ENCODE peak calls at places on chromosomes 11 and 22, in eight cellular contexts. W is cardiac muscle cell; U is A549; B is CD4-positive, alpha-beta memory T cell; P is fibroblast of lung; K is CD4-positive, CD25-positive, alpha-beta regulatory T cell; Y is body of pancreas; G is tibial artery. Q is an unnamed sample. For H3K4me1, the result is how much of the 10 kb centered on the place peaks cover.

GRCh38 chr11:57343825-57344224 is 5.7 kb downstream of the P2RX3 start:
- DNase-seq in W (no peak), U (no peak), B (no peak), P (no peak), K (no peak), Y (no peak), G (no peak), Q (no peak)

GRCh38 chr11:87878373-87878779 is 296.9 kb downstream of the RAB38 start:
- DNase-seq in W (peak), U (no peak), B (no peak), P (peak), K (no peak), Y (peak), G (no peak), Q (peak)

GRCh38 chr11:123116486-123116885 is 54.5 kb upstream of the HSPA8 start:
- DNase-seq in W (peak), U (no peak), B (no peak), P (no peak), K (no peak), Y (no peak), G (no peak), Q (no peak)

GRCh38 chr22:31637375-31637937 is 24.6 kb downstream of the PISD start:
- DNase-seq in W (no peak), U (no peak), B (no peak), P (no peak), K (no peak), Y (peak), G (no peak), Q (no peak)

GRCh38 chr11:44658451-44658850 is 68.3 kb upstream of the TSPAN18 start:
- DNase-seq in W (peak), U (peak), B (no peak), P (no peak), K (peak), Y (no peak), G (no peak), Q (no peak)

GRCh38 chr11:79342686-79343085 is 98.1 kb downstream of the TENM4 start:
- DNase-seq in W (no peak), U (no peak), B (no peak), P (no peak), K (no peak), Y (no peak), G (peak), Q (no peak)

GRCh38 chr11:69252494-69252845 is 41.5 kb upstream of the MYEOV start:
- DNase-seq in W (no peak), U (no peak), B (no peak), P (no peak), K (no peak), Y (no peak), G (no peak), Q (no peak)

GRCh38 chr11:115645631-115646271 is 141.5 kb upstream of the CADM1 start:
- DNase-seq in W (no peak), U (no peak), B (no peak), P (no peak), K (no peak), Y (peak), G (no peak), Q (no peak)

GRCh38 chr22:44424131-44424711 is 73.8 kb downstream of the RTL6 start:
- DNase-seq in W (no peak), U (no peak), B (no peak), P (no peak), K (no peak), Y (no peak), G (peak), Q (no peak)

GRCh38 chr11:107598225-107599139 is 7.5 kb downstream of the ELMOD1 start:
- DNase-seq in W (peak), U (peak), B (no peak), P (no peak), K (no peak), Y (no peak), G (no peak), Q (no peak)

GRCh38 chr11:117501499-117501898 is 173.8 kb downstream of the CEP164 start:
- DNase-seq in W (no peak), U (no peak), B (no peak), P (no peak), K (no peak), Y (no peak), G (no peak), Q (no peak)

GRCh38 chr11:132901638-132902610 is 630.4 kb downstream of the OPCML start:
- DNase-seq in W (no peak), U (no peak), B (no peak), P (no peak), K (no peak), Y (no peak), G (no peak), Q (no peak)

GRCh38 chr22:20407829-20408228 is 13.9 kb downstream of the ZNF74 start:
- DNase-seq in W (no peak), U (no peak), B (no peak), P (no peak), K (no peak), Y (no peak), G (peak), Q (no peak)

GRCh38 chr11:46079662-46080061 is 41.6 kb downstream of the PHF21A start:
- DNase-seq in W (no peak), U (no peak), B (no peak), P (no peak), K (no peak), Y (no peak), G (no peak), Q (no peak)

GRCh38 chr22:31635638-31636306 is 26.2 kb downstream of the PISD start:
- DNase-seq in W (no peak), U (no peak), B (no peak), P (no peak), K (no peak), Y (peak), G (no peak), Q (no peak)

GRCh38 chr11:15830730-15831443 is 525.5 kb downstream of the SOX6 start:
- DNase-seq in W (no peak), U (no peak), B (no peak), P (no peak), K (no peak), Y (no peak), G (no peak), Q (no peak)

GRCh38 chr11:44852952-44853351 is 97.7 kb downstream of the TP53I11 start:
- DNase-seq in W (no peak), U (no peak), B (no peak), P (no peak), K (no peak), Y (no peak), G (no peak), Q (no peak)

GRCh38 chr11:6911946-6912345 is 8.9 kb upstream of the OR2D3 start:
- DNase-seq in W (peak), U (no peak), B (no peak), P (peak), K (no peak), Y (peak), G (no peak), Q (no peak)

GRCh38 chr11:120832609-120833221 is 191.2 kb upstream of the TBCEL start:
- DNase-seq in W (no peak), U (no peak), B (no peak), P (peak), K (no peak), Y (no peak), G (no peak), Q (no peak)

GRCh38 chr22:38397189-38398097 is 57.6 kb downstream of the KCNJ4 start:
- DNase-seq in W (peak), U (no peak), B (peak), P (peak), K (no peak), Y (peak), G (peak), Q (no peak)

GRCh38 chr22:30221121-30221992 is 25.2 kb downstream of the LIF start:
- DNase-seq in W (no peak), U (no peak), B (peak), P (no peak), K (peak), Y (no peak), G (no peak), Q (no peak)

GRCh38 chr11:93344855-93345333 is 14.4 kb downstream of the DEUP1 start:
- DNase-seq in W (no peak), U (no peak), B (no peak), P (no peak), K (no peak), Y (no peak), G (no peak), Q (no peak)
- H3K4me1 ChIP-seq in W (under half), U (under half), B (under half), P (under half), K (under half), Y (under half), G (under half), Q (under half)

GRCh38 chr22:37244114-37244921 is at the start of gene RAC2:
- DNase-seq in W (peak), U (no peak), B (peak), P (peak), K (peak), Y (peak), G (peak), Q (peak)
- H3K27ac ChIP-seq in W (no peak), U (no peak), B (peak), P (no peak), K (peak), Y (no peak), G (no peak), Q (no peak)

DNA sequence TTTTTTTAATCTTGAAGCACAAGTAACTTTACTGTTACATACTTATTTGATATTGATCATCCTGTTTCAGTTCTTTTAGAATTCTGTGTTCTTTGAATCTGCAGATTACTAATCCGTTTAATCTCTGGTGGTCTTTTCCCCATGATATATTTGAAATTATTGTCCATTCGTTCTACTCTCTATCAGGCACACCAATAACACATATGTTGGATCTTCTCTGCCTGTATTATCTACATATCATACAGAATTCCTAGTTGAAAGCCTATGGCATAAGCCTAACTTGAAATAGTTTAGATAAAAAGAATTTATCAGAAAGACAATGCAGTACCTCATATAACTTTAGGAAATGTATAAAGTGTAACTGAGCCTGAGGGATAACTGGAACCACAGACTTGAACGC is 32.6 kb downstream of the STK33 start:
- DNase-seq in W (no peak), U (no peak), B (no peak), P (no peak), K (no peak), Y (no peak), G (no peak), Q (no peak)
- H3K4me3 ChIP-seq in W (no peak), U (no peak), B (no peak), P (no peak), K (no peak), Y (no peak), G (no peak), Q (no peak)

DNA sequence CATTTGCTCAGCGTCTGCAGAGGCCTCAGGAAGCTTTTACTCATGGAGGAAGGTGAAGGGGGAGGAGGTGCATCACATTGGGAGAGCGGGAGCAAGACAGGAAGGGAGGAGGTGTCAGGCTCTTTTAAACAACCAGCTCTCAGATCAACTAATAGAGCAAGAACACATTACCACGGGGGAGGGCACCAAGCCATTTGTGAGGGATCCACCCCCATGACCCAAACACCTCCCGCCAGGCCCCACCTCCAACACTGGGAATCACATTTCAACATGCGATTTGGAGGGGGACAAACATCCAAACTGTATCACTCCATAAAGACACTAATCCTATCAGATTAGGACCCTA is 18.9 kb upstream of the THY1 start:
- DNase-seq in W (no peak), U (no peak), B (no peak), P (no peak), K (no peak), Y (no peak), G (no peak), Q (no peak)
- H3K4me1 ChIP-seq in W (under half), U (under half), B (under half), P (under half), K (under half), Y (under half), G (under half), Q (under half)

DNA sequence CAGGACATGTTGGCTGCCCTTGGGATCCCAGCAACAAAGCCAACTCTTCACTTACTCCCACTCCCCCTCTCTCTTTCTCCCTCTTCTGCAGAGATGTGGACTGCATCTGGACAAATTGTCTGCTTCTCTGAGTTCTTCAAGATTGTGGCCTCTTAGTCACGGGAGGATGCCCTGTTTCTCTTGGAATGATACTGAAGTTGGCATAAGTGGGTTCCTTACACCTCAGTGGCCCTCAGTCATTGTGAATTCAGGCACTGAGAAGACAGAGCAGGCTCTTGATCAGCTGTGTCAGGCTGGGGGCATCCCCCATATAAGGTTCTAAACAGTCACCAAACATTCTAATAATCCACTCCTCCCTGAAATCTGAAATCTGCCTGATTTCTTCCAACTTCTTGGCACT is 6.1 kb upstream of the E2F8 start:
- DNase-seq in W (no peak), U (no peak), B (no peak), P (no peak), K (no peak), Y (no peak), G (no peak), Q (no peak)
- H3K27ac ChIP-seq in W (no peak), U (no peak), B (no peak), P (no peak), K (no peak), Y (no peak), G (no peak), Q (no peak)

Q was measured in tibial nerve.